ENCODE peak calls at places on chromosomes 4 and X, in seven cellular contexts. One of them, this sample, is unnamed.
A peak's percentile ranks its signal among the peaks of the same experiment; 100 is the strongest.

GRCh38 chr4:42385534-42385933 is 11.8 kb upstream of the SHISA3 start:
- DNase-seq in H9: no peak
- DNase-seq in mesendoderm: no peak
- DNase-seq in mesenchymal stem cell: no peak
- DNase-seq in neuronal stem cell: no peak
- DNase-seq in IMR-90: no peak
- DNase-seq in H1: no peak
- DNase-seq in this sample: no peak

GRCh38 chrX:30786374-30786773 is 102.7 kb downstream of the TAB3 start:
- DNase-seq in H1: no peak
- DNase-seq in H9: no peak
- DNase-seq in mesendoderm: no peak
- DNase-seq in mesenchymal stem cell: no peak
- DNase-seq in IMR-90: no peak
- DNase-seq in neuronal stem cell: no peak
- DNase-seq in this sample: no peak

GRCh38 chrX:10685923-10686595 is 65.7 kb upstream of the MID1 start:
- DNase-seq in mesenchymal stem cell: no peak
- DNase-seq in neuronal stem cell: no peak
- DNase-seq in H1: no peak
- DNase-seq in IMR-90: peak; percentile 25
- DNase-seq in mesendoderm: no peak
- DNase-seq in H9: no peak
- DNase-seq in this sample: peak; percentile 37

GRCh38 chrX:73728518-73729023 is 165.6 kb downstream of the CHIC1 start:
- DNase-seq in mesenchymal stem cell: no peak
- DNase-seq in neuronal stem cell: peak; percentile 5
- DNase-seq in H1: no peak
- DNase-seq in mesendoderm: no peak
- DNase-seq in H9: no peak
- DNase-seq in IMR-90: no peak
- DNase-seq in this sample: no peak

GRCh38 chr4:87117051-87117729 is 103.2 kb downstream of the KLHL8 start:
- DNase-seq in mesendoderm: peak; percentile 66
- DNase-seq in IMR-90: no peak
- DNase-seq in mesenchymal stem cell: no peak
- DNase-seq in H1: no peak
- DNase-seq in H9: no peak
- DNase-seq in neuronal stem cell: no peak
- DNase-seq in this sample: peak; percentile 75

GRCh38 chrX:48769230-48769629 is 7.7 kb downstream of the GLOD5 start:
- DNase-seq in IMR-90: no peak
- DNase-seq in mesenchymal stem cell: no peak
- DNase-seq in H9: no peak
- DNase-seq in neuronal stem cell: no peak
- DNase-seq in mesendoderm: no peak
- DNase-seq in H1: no peak
- DNase-seq in this sample: peak; percentile 48

GRCh38 chrX:13545731-13546130 is 23.7 kb upstream of the EGFL6 start:
- DNase-seq in H1: no peak
- DNase-seq in H9: no peak
- DNase-seq in neuronal stem cell: no peak
- DNase-seq in mesenchymal stem cell: no peak
- DNase-seq in mesendoderm: no peak
- DNase-seq in IMR-90: no peak
- DNase-seq in this sample: no peak

GRCh38 chrX:119690921-119691716 is 1.8 kb downstream of the SEPTIN6 start:
- DNase-seq in IMR-90: peak; percentile 51
- DNase-seq in H9: no peak
- DNase-seq in mesendoderm: peak; percentile 52
- DNase-seq in neuronal stem cell: no peak
- DNase-seq in mesenchymal stem cell: peak; percentile 90
- DNase-seq in H1: no peak
- DNase-seq in this sample: peak; percentile 52

GRCh38 chrX:14801136-14801535 is 71.7 kb downstream of the FANCB start:
- DNase-seq in neuronal stem cell: no peak
- DNase-seq in H1: no peak
- DNase-seq in H9: no peak
- DNase-seq in mesendoderm: peak; percentile 87
- DNase-seq in IMR-90: peak; percentile 19
- DNase-seq in mesenchymal stem cell: no peak
- DNase-seq in this sample: peak; percentile 32

GRCh38 chr4:88600129-88600849 is 8.0 kb downstream of the HERC3 start:
- DNase-seq in neuronal stem cell: no peak
- DNase-seq in H9: no peak
- DNase-seq in H1: no peak
- DNase-seq in mesendoderm: no peak
- DNase-seq in IMR-90: peak; percentile 95
- DNase-seq in mesenchymal stem cell: peak; percentile 91
- DNase-seq in this sample: peak; percentile 72

GRCh38 chr4:38040619-38041018 is 80.4 kb downstream of the PTTG2 start:
- DNase-seq in neuronal stem cell: no peak
- DNase-seq in H1: no peak
- DNase-seq in mesenchymal stem cell: no peak
- DNase-seq in H9: no peak
- DNase-seq in mesendoderm: no peak
- DNase-seq in IMR-90: no peak
- DNase-seq in this sample: no peak

GRCh38 chr4:38128478-38129451 is 168.6 kb downstream of the PTTG2 start:
- DNase-seq in H1: peak; percentile 58
- DNase-seq in mesendoderm: peak; percentile 76
- DNase-seq in mesenchymal stem cell: no peak
- DNase-seq in H9: peak; percentile 74
- DNase-seq in neuronal stem cell: no peak
- DNase-seq in IMR-90: peak; percentile 89
- DNase-seq in this sample: no peak

GRCh38 chr4:184937745-184938144 is 80.5 kb upstream of the HELT start:
- DNase-seq in H1: peak; percentile 48
- DNase-seq in neuronal stem cell: no peak
- DNase-seq in H9: no peak
- DNase-seq in mesendoderm: no peak
- DNase-seq in mesenchymal stem cell: no peak
- DNase-seq in IMR-90: no peak
- DNase-seq in this sample: no peak

GRCh38 chr4:98606879-98607278 is 51.5 kb downstream of the TSPAN5 start:
- DNase-seq in H9: no peak
- DNase-seq in IMR-90: no peak
- DNase-seq in mesenchymal stem cell: no peak
- DNase-seq in H1: no peak
- DNase-seq in mesendoderm: no peak
- DNase-seq in neuronal stem cell: no peak
- DNase-seq in this sample: no peak

GRCh38 chr4:98605216-98605615 is 53.2 kb downstream of the TSPAN5 start:
- DNase-seq in H9: no peak
- DNase-seq in neuronal stem cell: no peak
- DNase-seq in IMR-90: no peak
- DNase-seq in mesendoderm: no peak
- DNase-seq in H1: no peak
- DNase-seq in mesenchymal stem cell: no peak
- DNase-seq in this sample: no peak

GRCh38 chr4:98603683-98604573 is 54.5 kb downstream of the TSPAN5 start:
- DNase-seq in mesendoderm: no peak
- DNase-seq in H1: no peak
- DNase-seq in neuronal stem cell: no peak
- DNase-seq in IMR-90: peak; percentile 71
- DNase-seq in H9: no peak
- DNase-seq in mesenchymal stem cell: peak; percentile 61
- DNase-seq in this sample: no peak

GRCh38 chr4:98602270-98602669 is 56.1 kb downstream of the TSPAN5 start:
- DNase-seq in neuronal stem cell: no peak
- DNase-seq in H1: no peak
- DNase-seq in mesenchymal stem cell: no peak
- DNase-seq in mesendoderm: no peak
- DNase-seq in H9: no peak
- DNase-seq in IMR-90: no peak
- DNase-seq in this sample: no peak

GRCh38 chr4:98604723-98605122 is 53.7 kb downstream of the TSPAN5 start:
- DNase-seq in mesenchymal stem cell: no peak
- DNase-seq in neuronal stem cell: no peak
- DNase-seq in IMR-90: no peak
- DNase-seq in H9: no peak
- DNase-seq in H1: no peak
- DNase-seq in mesendoderm: no peak
- DNase-seq in this sample: no peak
- H3K23ac ChIP-seq in mesenchymal stem cell: no peak overlapping the region
- H3K23ac ChIP-seq in neuronal stem cell: no peak overlapping the region
- H3K23ac ChIP-seq in IMR-90: no peak overlapping the region
- H3K23ac ChIP-seq in H9: no peak overlapping the region
- H3K23ac ChIP-seq in H1: no peak overlapping the region
- H3K23ac ChIP-seq in mesendoderm: no peak overlapping the region
- H3K23ac ChIP-seq in this sample: no peak overlapping the region

GRCh38 chr4:3521621-3522325 is 10.4 kb downstream of the LRPAP1 start:
- DNase-seq in IMR-90: no peak
- DNase-seq in H1: no peak
- DNase-seq in neuronal stem cell: no peak
- DNase-seq in mesendoderm: no peak
- DNase-seq in H9: no peak
- DNase-seq in mesenchymal stem cell: no peak
- DNase-seq in this sample: no peak
- H3K23ac ChIP-seq in IMR-90: no peak overlapping the region
- H3K23ac ChIP-seq in H1: no peak overlapping the region
- H3K23ac ChIP-seq in neuronal stem cell: no peak overlapping the region
- H3K23ac ChIP-seq in mesendoderm: no peak overlapping the region
- H3K23ac ChIP-seq in H9: no peak overlapping the region
- H3K23ac ChIP-seq in mesenchymal stem cell: no peak overlapping the region
- H3K23ac ChIP-seq in this sample: no peak overlapping the region

GRCh38 chr4:107183155-107183774 is 147.2 kb upstream of the DKK2 start:
- DNase-seq in H9: no peak
- DNase-seq in neuronal stem cell: peak; percentile 47
- DNase-seq in mesenchymal stem cell: peak; percentile 64
- DNase-seq in mesendoderm: peak; percentile 75
- DNase-seq in H1: no peak
- DNase-seq in IMR-90: peak; percentile 58
- DNase-seq in this sample: peak; percentile 12

GRCh38 chr4:107182347-107182746 is 146.2 kb upstream of the DKK2 start:
- DNase-seq in mesenchymal stem cell: no peak
- DNase-seq in IMR-90: no peak
- DNase-seq in neuronal stem cell: no peak
- DNase-seq in H1: no peak
- DNase-seq in mesendoderm: no peak
- DNase-seq in H9: no peak
- DNase-seq in this sample: no peak
- H3K23ac ChIP-seq in mesenchymal stem cell: no peak overlapping the region
- H3K23ac ChIP-seq in IMR-90: no peak overlapping the region
- H3K23ac ChIP-seq in neuronal stem cell: no peak overlapping the region
- H3K23ac ChIP-seq in H1: no peak overlapping the region
- H3K23ac ChIP-seq in mesendoderm: no peak overlapping the region
- H3K23ac ChIP-seq in H9: no peak overlapping the region
- H3K23ac ChIP-seq in this sample: no peak overlapping the region

DNA sequence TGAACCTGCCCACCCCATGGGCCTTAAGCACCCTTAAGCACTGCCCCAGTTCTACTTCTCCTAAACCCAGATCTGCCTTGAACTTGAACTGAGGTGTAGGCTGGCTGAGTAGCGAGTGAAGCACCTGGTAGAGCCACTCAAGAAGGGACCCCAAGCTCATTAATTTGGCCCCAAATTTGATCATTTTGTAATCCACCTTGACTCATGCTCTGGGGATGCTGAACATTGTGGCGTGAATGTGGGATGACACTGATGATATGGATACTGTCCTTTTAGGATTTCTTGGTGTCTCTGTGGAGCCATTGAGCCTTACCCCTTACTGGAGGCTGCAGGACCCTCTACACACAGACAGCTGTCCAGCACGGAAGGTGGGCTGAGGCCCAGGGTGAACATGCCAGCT is at the start of gene ZNF157:
- DNase-seq in mesenchymal stem cell: no peak
- DNase-seq in H9: no peak
- DNase-seq in IMR-90: no peak
- DNase-seq in neuronal stem cell: no peak
- DNase-seq in mesendoderm: no peak
- DNase-seq in H1: no peak
- DNase-seq in this sample: no peak
- H3K23ac ChIP-seq in mesenchymal stem cell: no peak within 1 kb of the TSS
- H3K23ac ChIP-seq in H9: no peak within 1 kb of the TSS
- H3K23ac ChIP-seq in IMR-90: no peak within 1 kb of the TSS
- H3K23ac ChIP-seq in neuronal stem cell: no peak within 1 kb of the TSS
- H3K23ac ChIP-seq in mesendoderm: no peak within 1 kb of the TSS
- H3K23ac ChIP-seq in H1: no peak within 1 kb of the TSS
- H3K23ac ChIP-seq in this sample: no peak within 1 kb of the TSS

GRCh38 chr4:125306533-125306932 is 8.2 kb upstream of the FAT4 start:
- DNase-seq in H1: no peak
- DNase-seq in neuronal stem cell: no peak
- DNase-seq in H9: no peak
- DNase-seq in mesendoderm: no peak
- DNase-seq in IMR-90: no peak
- DNase-seq in mesenchymal stem cell: no peak
- DNase-seq in this sample: no peak
- H3K23ac ChIP-seq in H1: no peak overlapping the region
- H3K23ac ChIP-seq in neuronal stem cell: no peak overlapping the region
- H3K23ac ChIP-seq in H9: no peak overlapping the region
- H3K23ac ChIP-seq in mesendoderm: no peak overlapping the region
- H3K23ac ChIP-seq in IMR-90: no peak overlapping the region
- H3K23ac ChIP-seq in mesenchymal stem cell: no peak overlapping the region
- H3K23ac ChIP-seq in this sample: no peak overlapping the region

DNA sequence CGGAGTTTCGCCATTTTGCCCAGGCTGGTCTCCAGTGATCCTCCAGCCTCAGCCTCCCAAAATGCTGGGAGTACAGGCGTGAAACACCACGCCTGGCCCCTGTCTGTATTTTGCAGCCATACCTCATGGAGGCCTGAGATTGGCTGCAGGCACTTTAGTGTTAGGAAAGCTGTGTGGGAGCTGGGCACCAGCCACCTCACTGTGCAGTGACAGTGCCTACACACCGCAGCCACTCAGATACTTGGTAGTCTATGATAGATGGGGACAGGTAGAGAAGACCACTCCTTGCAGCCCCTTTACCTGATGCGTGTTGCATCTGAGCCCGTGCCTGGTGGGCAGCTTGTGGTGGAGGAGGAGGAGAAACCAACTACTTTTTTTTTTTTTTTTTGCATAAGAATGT is 16.3 kb downstream of the SMS start:
- DNase-seq in mesenchymal stem cell: no peak
- DNase-seq in H1: no peak
- DNase-seq in H9: no peak
- DNase-seq in IMR-90: no peak
- DNase-seq in neuronal stem cell: no peak
- DNase-seq in mesendoderm: no peak
- DNase-seq in this sample: no peak
- H3K23ac ChIP-seq in mesenchymal stem cell: no peak overlapping the region
- H3K23ac ChIP-seq in H1: no peak overlapping the region
- H3K23ac ChIP-seq in H9: no peak overlapping the region
- H3K23ac ChIP-seq in IMR-90: no peak overlapping the region
- H3K23ac ChIP-seq in neuronal stem cell: no peak overlapping the region
- H3K23ac ChIP-seq in mesendoderm: no peak overlapping the region
- H3K23ac ChIP-seq in this sample: no peak overlapping the region

DNA sequence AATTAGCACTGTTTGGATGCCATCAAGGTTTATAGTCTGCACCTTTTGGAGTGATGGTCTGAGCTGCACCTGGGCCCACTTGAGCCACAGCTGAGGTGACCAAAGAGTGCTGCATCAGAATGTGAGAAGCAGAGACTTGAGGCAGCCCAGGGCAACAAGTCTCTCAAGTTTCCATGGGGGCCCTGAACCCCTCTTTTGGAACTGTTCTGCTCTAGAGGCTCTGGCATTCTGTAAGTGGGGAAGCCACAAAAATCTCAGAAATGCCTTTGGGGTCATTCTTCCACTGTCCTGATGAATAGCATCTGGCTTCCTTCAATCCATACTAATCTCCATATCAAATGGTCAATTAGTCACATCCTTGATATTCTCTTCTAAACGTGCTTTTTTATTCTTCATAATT is 298.4 kb upstream of the MAOA start:
- DNase-seq in mesendoderm: no peak
- DNase-seq in H9: no peak
- DNase-seq in IMR-90: no peak
- DNase-seq in H1: no peak
- DNase-seq in neuronal stem cell: no peak
- DNase-seq in mesenchymal stem cell: no peak
- DNase-seq in this sample: no peak
- H3K23ac ChIP-seq in mesendoderm: no peak overlapping the region
- H3K23ac ChIP-seq in H9: no peak overlapping the region
- H3K23ac ChIP-seq in IMR-90: no peak overlapping the region
- H3K23ac ChIP-seq in H1: no peak overlapping the region
- H3K23ac ChIP-seq in neuronal stem cell: no peak overlapping the region
- H3K23ac ChIP-seq in mesenchymal stem cell: no peak overlapping the region
- H3K23ac ChIP-seq in this sample: no peak overlapping the region